ENCODE peak calls at places on chromosomes 4 and X, in four cellular contexts. M is uterus, H is RWPE1, P is Peyer's patch. X is an unnamed sample.
A peak's percentile ranks its signal among the peaks of the same experiment; 100 is the strongest.

GRCh38 chr4:174521800-174522182 is 497 bp downstream of the HPGD start:
- DNase-seq in M (no peak), H (no peak), P (no peak), X (peak; percentile 9)

GRCh38 chrX:44669626-44670025 is 127.0 kb upstream of the FUNDC1 start:
- DNase-seq in M (no peak), H (no peak), P (no peak), X (peak; percentile 0)

GRCh38 chr4:166435449-166435848 is 562.4 kb downstream of the TLL1 start:
- DNase-seq in M (no peak), H (peak; percentile 37), P (no peak), X (peak; percentile 31)

GRCh38 chr4:118373614-118374255 is 20.9 kb upstream of the PRSS12 start:
- DNase-seq in M (no peak), H (no peak), P (no peak), X (no peak)

GRCh38 chr4:107862658-107863057 is 37.9 kb downstream of the SGMS2 start:
- DNase-seq in M (no peak), H (peak; percentile 87), P (no peak), X (no peak)

GRCh38 chr4:168293386-168293975 is 25.1 kb downstream of the DDX60 start:
- DNase-seq in M (no peak), H (no peak), P (no peak), X (no peak)

GRCh38 chrX:46599051-46599560 is 25.5 kb downstream of the CHST7 start:
- DNase-seq in M (no peak), H (no peak), P (no peak), X (no peak)

GRCh38 chr4:126794363-126794762 is 838.4 kb upstream of the INTU start:
- DNase-seq in M (no peak), H (peak; percentile 66), P (no peak), X (no peak)

GRCh38 chr4:121451310-121451709 is 70.5 kb upstream of the QRFPR start:
- DNase-seq in M (no peak), H (no peak), P (no peak), X (no peak)

GRCh38 chr4:26360273-26360672 is 39.5 kb downstream of the RBPJ start:
- DNase-seq in M (no peak), H (no peak), P (no peak), X (no peak)

GRCh38 chr4:6110681-6111353 is 89.5 kb downstream of the JAKMIP1 start:
- DNase-seq in M (no peak), H (no peak), P (no peak), X (no peak)

GRCh38 chr4:13248621-13249298 is 235.4 kb downstream of the RAB28 start:
- DNase-seq in M (no peak), H (no peak), P (no peak), X (no peak)

GRCh38 chr4:1448589-1449420 is 42.6 kb upstream of the NKX1-1 start:
- DNase-seq in M (no peak), H (no peak), P (no peak), X (no peak)

GRCh38 chr4:154559141-154559841 is 3.5 kb upstream of the FGB start:
- DNase-seq in M (no peak), H (peak; percentile 57), P (no peak), X (peak; percentile 36)

GRCh38 chr4:139819082-139819481 is 153.5 kb downstream of the MGST2 start:
- DNase-seq in M (no peak), H (no peak), P (no peak), X (no peak)

GRCh38 chrX:135977611-135978010 is 3.8 kb upstream of the MMGT1 start:
- DNase-seq in M (no peak), H (no peak), P (no peak), X (no peak)

GRCh38 chrX:96147645-96148044 is 537.0 kb upstream of the DIAPH2 start:
- DNase-seq in M (no peak), H (no peak), P (no peak), X (no peak)

GRCh38 chr4:2574863-2575262 is 38.4 kb downstream of the FAM193A start:
- DNase-seq in M (no peak), H (no peak), P (no peak), X (no peak)

GRCh38 chr4:33714971-33715370 is 2529.3 kb downstream of the ARAP2 start:
- DNase-seq in M (no peak), H (no peak), P (no peak), X (no peak)

GRCh38 chrX:8289523-8289922 is 118.5 kb upstream of the VCX2 start:
- DNase-seq in M (no peak), H (no peak), P (no peak), X (no peak)

GRCh38 chr4:148787831-148788477 is 345.7 kb upstream of the NR3C2 start:
- DNase-seq in M (no peak), H (no peak), P (no peak), X (peak; percentile 42)

GRCh38 chr4:151788021-151788420 is 27.2 kb upstream of the GATB start:
- DNase-seq in M (no peak), H (no peak), P (no peak), X (no peak)

GRCh38 chr4:69032847-69033638 is 63.2 kb upstream of the UGT2B7 start:
- DNase-seq in M (no peak), H (no peak), P (no peak), X (no peak)

GRCh38 chr4:129223955-129224354 is 128.0 kb downstream of the C4orf33 start:
- DNase-seq in M (no peak), H (no peak), P (no peak), X (no peak)

GRCh38 chrX:25015486-25016360 is at the start of gene ARX:
- DNase-seq in M (no peak), H (peak; percentile 68), P (no peak), X (no peak)

GRCh38 chr4:136725286-136726081 is 806.8 kb downstream of the PCDH18 start:
- DNase-seq in M (no peak), H (no peak), P (no peak), X (no peak)

GRCh38 chr4:177554966-177555574 is 112.8 kb upstream of the AGA start:
- DNase-seq in M (no peak), H (peak; percentile 24), P (no peak), X (peak; percentile 34)

GRCh38 chrX:150372280-150372679 is 9.2 kb downstream of the MAMLD1 start:
- DNase-seq in M (no peak), H (no peak), P (no peak), X (no peak)

GRCh38 chr4:81756042-81756441 is 284.3 kb upstream of the RASGEF1B start:
- DNase-seq in M (no peak), H (no peak), P (no peak), X (no peak)